ENCODE peak calls at places on chromosomes 16 and 17, in four cellular contexts. M is breast epithelium, A is neural progenitor cell, I is fibroblast of lung. U is an unnamed sample. For H3K36me3, the result is how much of the 10 kb centered on the place peaks cover.

GRCh38 chr17:77437017-77437416 is 296.2 kb downstream of the SEC14L1 start:
- DNase-seq in M (no peak), A (no peak), I (peak), U (no peak)

GRCh38 chr17:48575673-48576478 is 2.3 kb downstream of the HOXB4 start:
- DNase-seq in A (peak), I (peak), M (no peak), U (no peak)

GRCh38 chr17:45440161-45440859 is 7.6 kb upstream of the ARHGAP27 start:
- DNase-seq in M (peak), I (peak), A (no peak), U (peak)

GRCh38 chr17:48101012-48101720 is at the start of gene CBX1:
- DNase-seq in M (peak), I (peak), A (peak), U (peak)

GRCh38 chr17:835263-835662 is 53.1 kb downstream of the MRM3 start:
- DNase-seq in A (peak), M (no peak), I (peak), U (no peak)

GRCh38 chr16:30567991-30568638 is 3.4 kb downstream of the ZNF688 start:
- DNase-seq in M (no peak), A (no peak), I (peak), U (peak)

GRCh38 chr17:65340401-65340800 is 203.2 kb downstream of the RGS9 start:
- DNase-seq in I (no peak), M (no peak), A (no peak), U (no peak)

GRCh38 chr16:48539485-48540221 is 70.3 kb downstream of the N4BP1 start:
- DNase-seq in M (no peak), I (no peak), A (no peak), U (no peak)

GRCh38 chr17:3256575-3256974 is 41.6 kb downstream of the OR3A1 start:
- DNase-seq in I (no peak), A (no peak), M (no peak), U (no peak)

GRCh38 chr17:64355536-64356303 is 34.9 kb downstream of the PECAM1 start:
- DNase-seq in M (no peak), I (peak), A (no peak), U (no peak)

GRCh38 chr17:62919388-62919787 is 46.6 kb upstream of the TANC2 start:
- DNase-seq in I (peak), M (no peak), A (no peak), U (no peak)

GRCh38 chr16:77335652-77336234 is 99.1 kb downstream of the ADAMTS18 start:
- DNase-seq in A (peak), I (no peak), M (no peak), U (no peak)

GRCh38 chr17:70622382-70623260 is 453.3 kb downstream of the KCNJ2 start:
- DNase-seq in M (no peak), I (peak), A (peak), U (peak)

GRCh38 chr17:58531661-58532554 is 17.5 kb upstream of the MTMR4 start:
- DNase-seq in A (peak), M (no peak), I (peak), U (peak)

GRCh38 chr17:76558210-76559095 is 18.6 kb downstream of the PRCD start:
- DNase-seq in I (peak), A (peak), M (no peak), U (no peak)

GRCh38 chr17:76458580-76459490 is 5.9 kb upstream of the UBE2O start:
- DNase-seq in I (peak), A (peak), M (no peak), U (peak)

GRCh38 chr16:63745456-63745855 is 1376.4 kb downstream of the CDH11 start:
- DNase-seq in A (no peak), M (no peak), I (no peak), U (peak)

GRCh38 chr17:79904865-79905264 is 65.6 kb upstream of the CBX4 start:
- DNase-seq in A (no peak), I (no peak), M (no peak), U (no peak)

GRCh38 chr17:10754109-10754508 is 24.3 kb upstream of the TMEM220 start:
- DNase-seq in I (peak), M (no peak), A (peak), U (peak)
- TF ChIP-seq CTCF in I (no peak), M (no peak), A (peak), U (peak)

GRCh38 chr16:19548144-19548543 is 7.4 kb upstream of the VPS35L start:
- DNase-seq in A (no peak), M (no peak), I (no peak), U (no peak)

GRCh38 chr16:19540241-19540970 is 15.1 kb upstream of the VPS35L start:
- DNase-seq in I (no peak), M (no peak), A (no peak), U (no peak)

DNA sequence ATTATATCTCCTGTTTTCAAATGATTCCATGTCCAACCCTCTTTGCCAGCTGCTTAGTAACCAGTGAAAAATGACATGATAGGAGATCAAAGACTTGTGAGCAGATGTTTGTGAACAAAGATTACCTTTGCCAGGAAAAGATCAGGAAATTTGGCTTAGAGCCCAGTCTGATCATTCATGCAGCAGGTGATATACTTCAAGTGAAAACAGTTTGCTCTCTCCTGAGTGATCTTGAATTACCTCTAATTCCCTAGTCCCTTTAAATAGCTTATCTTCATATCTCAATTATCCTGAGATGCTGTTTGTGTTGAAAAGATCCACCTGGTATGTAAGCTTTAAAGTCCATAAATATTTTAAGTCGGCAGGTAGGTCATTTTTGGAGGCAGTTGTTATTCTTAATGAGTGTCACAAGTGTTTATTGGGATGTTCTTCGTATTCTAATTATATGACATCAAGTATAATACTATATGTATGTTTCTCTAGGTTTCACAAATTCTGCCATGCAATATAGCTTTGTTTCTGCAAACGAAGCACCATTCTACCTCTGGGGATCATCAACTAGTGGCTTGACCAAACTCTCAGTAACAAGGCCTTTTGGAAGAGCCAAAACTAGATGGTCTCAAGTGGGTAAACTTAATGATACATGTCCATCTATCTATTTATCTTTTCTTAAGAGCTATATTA is 13.2 kb upstream of the VPS35L start:
- DNase-seq in A (no peak), I (no peak), M (no peak), U (peak)
- H3K36me3 ChIP-seq in A (under half), I (under half), M (under half), U (under half)

GRCh38 chr16:14309906-14310305 is 238.8 kb downstream of the MRTFB start:
- DNase-seq in I (peak), M (no peak), A (no peak), U (peak)
- H3K4me3 ChIP-seq in I (no peak), M (no peak), A (no peak), U (no peak)

GRCh38 chr16:28524544-28525179 is 14.1 kb downstream of the NUPR1 start:
- DNase-seq in M (no peak), A (no peak), I (no peak), U (no peak)
- TF ChIP-seq CTCF in M (no peak), A (no peak), I (no peak), U (no peak)

GRCh38 chr16:89985219-89985618 is 34.0 kb downstream of the DBNDD1 start:
- DNase-seq in I (no peak), A (no peak), M (no peak), U (no peak)
- H3K36me3 ChIP-seq in I (under half), A (under half), M (under half), U (under half)

GRCh38 chr17:50394711-50395110 is 2.6 kb downstream of the LRRC59 start:
- DNase-seq in M (no peak), I (no peak), A (no peak), U (no peak)
- H3K4me3 ChIP-seq in M (no peak), I (peak), A (no peak), U (no peak)

GRCh38 chr16:11869657-11870228 is 18.4 kb upstream of the RSL1D1 start:
- DNase-seq in A (no peak), M (no peak), I (no peak), U (no peak)
- TF ChIP-seq CTCF in A (no peak), M (no peak), I (no peak), U (no peak)

DNA sequence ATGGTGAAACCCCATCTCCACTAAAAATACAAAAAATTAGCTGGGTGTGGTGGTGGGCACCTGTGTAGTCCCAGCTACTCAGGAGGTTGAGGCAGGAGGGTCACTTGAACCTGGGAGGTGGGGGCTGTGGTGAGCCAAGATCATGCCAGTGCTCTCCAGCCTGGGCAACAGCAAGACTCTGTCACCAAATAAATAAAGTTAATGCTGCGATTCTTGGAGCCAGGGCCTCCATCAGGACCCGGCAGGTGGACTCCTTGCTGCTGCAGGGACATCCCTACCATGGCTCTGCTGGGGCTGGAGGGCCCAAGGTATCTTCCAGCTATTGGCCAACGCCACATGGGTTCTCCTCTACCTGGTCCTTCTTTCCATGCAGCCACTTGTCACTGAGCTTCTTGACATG is 82.5 kb upstream of the CACNG5 start:
- DNase-seq in M (no peak), I (no peak), A (no peak), U (no peak)
- H3K36me3 ChIP-seq in M (under half), I (under half), A (under half), U (under half)